ENCODE peak calls at places on chromosomes 1 and 21, in nine cellular contexts. T, D, Q, V, Z, R, U, P and A are unnamed samples.

GRCh38 chr1:15950763-15951295 is 25.1 kb downstream of the ZBTB17 start:
- DNase-seq in T (peak; percentile 86), D (no peak), Q (no peak), V (peak; percentile 42), Z (no peak), R (no peak), U (no peak), P (no peak), A (no peak)

GRCh38 chr1:119285482-119285881 is 83.1 kb upstream of the HAO2 start:
- DNase-seq in T (no peak), D (no peak), Q (no peak), V (peak; percentile 79), Z (no peak), R (no peak), U (no peak), P (no peak), A (no peak)

GRCh38 chr1:175714350-175714749 is 29.0 kb downstream of the TNR start:
- DNase-seq in T (no peak), D (no peak), Q (no peak), V (no peak), Z (no peak), R (no peak), U (no peak), P (no peak), A (no peak)

GRCh38 chr1:212432163-212432705 is 486 bp upstream of the NENF start:
- DNase-seq in T (no peak), D (no peak), Q (no peak), V (no peak), Z (no peak), R (no peak), U (no peak), P (no peak), A (no peak)

GRCh38 chr1:245843101-245843500 is 664.0 kb downstream of the SMYD3 start:
- DNase-seq in T (no peak), D (no peak), Q (no peak), V (no peak), Z (no peak), R (no peak), U (no peak), P (no peak), A (no peak)

GRCh38 chr21:20999567-21000169 is 1.5 kb downstream of the NCAM2 start:
- DNase-seq in T (no peak), D (no peak), Q (peak; percentile 22), V (peak; percentile 49), Z (no peak), R (no peak), U (peak; percentile 79), P (no peak), A (no peak)

GRCh38 chr1:182235604-182235951 is 156.0 kb downstream of the GLUL start:
- DNase-seq in T (no peak), D (no peak), Q (no peak), V (no peak), Z (no peak), R (no peak), U (no peak), P (no peak), A (no peak)

GRCh38 chr1:15386128-15386824 is 23.4 kb upstream of the EFHD2 start:
- DNase-seq in T (no peak), D (no peak), Q (peak; percentile 14), V (no peak), Z (no peak), R (no peak), U (peak; percentile 72), P (no peak), A (no peak)

GRCh38 chr1:28412731-28413130 is 43.2 kb downstream of the PHACTR4 start:
- DNase-seq in T (no peak), D (no peak), Q (no peak), V (no peak), Z (no peak), R (no peak), U (no peak), P (no peak), A (no peak)

GRCh38 chr1:28411656-28412055 is 42.1 kb downstream of the PHACTR4 start:
- DNase-seq in T (no peak), D (no peak), Q (no peak), V (no peak), Z (no peak), R (no peak), U (no peak), P (no peak), A (no peak)

DNA sequence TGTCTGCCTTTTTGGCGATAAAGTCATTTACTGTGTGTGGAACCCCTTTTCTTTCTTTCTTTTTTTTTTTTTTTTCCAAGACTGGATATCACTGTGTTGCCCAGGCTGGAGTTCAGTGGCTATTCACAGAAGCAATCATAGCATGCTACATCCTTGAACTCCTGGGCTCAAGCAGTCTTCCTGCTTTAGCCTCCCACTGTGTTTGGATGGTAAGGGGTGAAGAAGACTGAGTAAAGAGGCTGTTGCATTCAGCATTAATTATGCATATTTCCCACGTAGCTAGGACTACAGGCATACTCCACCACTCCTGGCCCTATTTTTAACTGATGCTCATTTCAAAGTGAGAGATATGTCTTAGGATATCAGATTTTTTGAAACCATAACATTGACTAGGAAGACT is 39.5 kb downstream of the PHACTR4 start:
- DNase-seq in T (no peak), D (no peak), Q (no peak), V (no peak), Z (no peak), R (no peak), U (no peak), P (no peak), A (no peak)
- H3K27ac ChIP-seq in T (no peak overlapping the region), D (no peak overlapping the region), Q (no peak overlapping the region), V (no peak overlapping the region), Z (no peak overlapping the region), R (no peak overlapping the region), U (peak overlapping the region; percentile 56), P (no peak overlapping the region), A (no peak overlapping the region)

DNA sequence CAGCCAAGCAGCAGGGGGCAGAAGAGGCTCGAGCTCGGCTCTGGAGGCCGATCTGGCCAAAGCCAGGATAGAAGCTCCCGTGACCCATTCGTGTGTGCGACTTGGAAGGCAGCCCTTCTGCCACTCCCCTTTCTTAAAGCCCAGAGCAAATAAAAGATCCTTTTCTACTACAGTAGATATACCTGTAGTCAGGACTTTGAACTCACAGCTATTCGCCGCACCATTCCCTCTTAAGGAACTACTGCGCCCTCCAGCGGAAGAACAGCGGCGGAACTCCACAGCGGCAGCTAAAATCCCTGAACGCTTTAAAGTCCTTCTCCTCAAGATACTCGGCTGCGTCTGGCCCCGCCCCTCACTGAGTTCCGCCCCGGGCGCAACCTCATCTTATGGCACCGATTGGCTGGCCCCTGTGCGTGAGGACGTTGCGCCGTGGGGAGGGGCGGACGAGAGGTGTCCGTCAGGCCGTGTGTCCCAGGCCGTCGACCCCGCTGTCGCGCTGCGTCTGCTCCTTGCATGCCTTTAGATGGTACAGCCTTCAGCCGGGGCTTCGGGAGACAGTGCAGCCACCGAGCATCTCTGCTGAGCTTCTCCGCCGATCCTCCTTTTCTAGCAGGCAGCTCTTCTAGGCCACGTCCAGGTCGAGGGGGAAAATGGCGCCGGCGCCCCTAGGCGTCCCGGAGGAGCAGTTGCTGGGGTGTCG is at the start of gene LRIG2:
- DNase-seq in T (peak; percentile 99), D (peak; percentile 99), Q (peak; percentile 98), V (peak; percentile 97), Z (peak; percentile 96), R (peak; percentile 99), U (peak; percentile 100), P (peak; percentile 91), A (peak; percentile 98)
- H3K4me1 ChIP-seq in T (no peaks in the 10 kb centered on the region), D (peaks cover 19% of the 10 kb centered on the region), Q (peaks cover 38% of the 10 kb centered on the region), V (no peaks in the 10 kb centered on the region), Z (peaks cover 36% of the 10 kb centered on the region), R (no peaks in the 10 kb centered on the region), U (peaks cover 4% of the 10 kb centered on the region), P (peaks cover 9% of the 10 kb centered on the region), A (no peaks in the 10 kb centered on the region)

GRCh38 chr21:31557421-31557955 is 102.0 kb upstream of the SOD1 start:
- DNase-seq in T (no peak), D (peak; percentile 47), Q (no peak), V (no peak), Z (no peak), R (no peak), U (peak; percentile 82), P (no peak), A (no peak)

GRCh38 chr21:31559368-31560119 is 99.9 kb upstream of the SOD1 start:
- DNase-seq in T (peak; percentile 87), D (peak; percentile 88), Q (peak; percentile 89), V (peak; percentile 83), Z (peak; percentile 92), R (peak; percentile 84), U (peak; percentile 100), P (no peak), A (peak; percentile 88)

GRCh38 chr21:31556662-31557061 is 102.8 kb upstream of the SOD1 start:
- DNase-seq in T (no peak), D (no peak), Q (no peak), V (no peak), Z (no peak), R (no peak), U (no peak), P (no peak), A (no peak)

GRCh38 chr21:31558839-31559367 is 100.6 kb upstream of the SOD1 start:
- DNase-seq in T (peak; percentile 89), D (peak; percentile 86), Q (peak; percentile 85), V (peak; percentile 76), Z (peak; percentile 91), R (peak; percentile 82), U (peak; percentile 98), P (no peak), A (peak; percentile 85)

DNA sequence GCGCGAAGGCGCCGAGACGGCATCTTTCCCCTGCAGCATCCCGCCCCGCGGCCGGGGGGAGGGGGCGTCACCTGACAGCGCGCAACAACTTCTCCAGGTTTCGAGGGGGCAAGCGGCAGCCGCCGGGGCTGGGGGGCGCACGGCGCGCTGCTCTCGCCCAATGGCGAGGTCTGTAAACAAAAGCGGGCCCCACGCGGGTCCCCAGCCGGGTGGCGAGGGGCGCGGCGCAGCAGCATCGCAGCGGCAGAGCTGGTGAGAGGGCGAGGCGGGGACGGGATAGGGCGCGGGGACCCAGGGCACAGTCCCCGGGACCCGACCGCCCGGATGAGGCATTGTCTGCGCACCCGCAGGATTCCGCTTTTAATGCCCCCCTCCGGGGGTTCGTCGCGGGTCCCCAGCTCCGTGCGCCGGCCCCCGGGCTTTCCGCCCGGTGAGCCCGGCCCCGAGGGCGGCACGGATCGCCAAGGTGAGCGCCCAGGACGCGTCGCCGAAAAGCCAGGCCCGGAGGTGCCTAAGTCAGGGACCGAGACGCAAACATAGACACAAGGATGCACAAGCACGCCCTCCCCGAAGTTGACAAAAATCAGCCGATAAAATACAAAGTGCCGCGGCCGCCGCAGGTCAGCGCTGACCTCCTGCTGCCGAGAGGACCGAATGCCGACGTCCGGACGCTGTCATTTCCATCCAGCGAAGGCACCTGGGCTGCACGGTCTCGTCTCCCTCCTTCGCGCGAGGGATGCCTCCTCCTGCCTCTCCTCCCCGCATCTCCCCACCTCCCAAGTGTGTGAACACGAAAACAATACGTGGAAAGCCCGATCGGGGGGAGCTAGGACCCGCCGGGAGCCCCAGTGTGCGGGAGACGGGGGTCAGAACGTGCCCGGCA is 101.3 kb upstream of the SOD1 start:
- DNase-seq in T (no peak), D (peak; percentile 58), Q (no peak), V (no peak), Z (peak; percentile 35), R (no peak), U (peak; percentile 86), P (no peak), A (no peak)
- H3K27me3 ChIP-seq in T (no peaks in the 10 kb centered on the region), D (peaks cover 43% of the 10 kb centered on the region), Q (peaks cover 44% of the 10 kb centered on the region), V (peaks cover 38% of the 10 kb centered on the region), Z (peaks cover 9% of the 10 kb centered on the region), R (peaks cover 5% of the 10 kb centered on the region), U (peaks cover 12% of the 10 kb centered on the region), P (no peaks in the 10 kb centered on the region), A (no peaks in the 10 kb centered on the region)

DNA sequence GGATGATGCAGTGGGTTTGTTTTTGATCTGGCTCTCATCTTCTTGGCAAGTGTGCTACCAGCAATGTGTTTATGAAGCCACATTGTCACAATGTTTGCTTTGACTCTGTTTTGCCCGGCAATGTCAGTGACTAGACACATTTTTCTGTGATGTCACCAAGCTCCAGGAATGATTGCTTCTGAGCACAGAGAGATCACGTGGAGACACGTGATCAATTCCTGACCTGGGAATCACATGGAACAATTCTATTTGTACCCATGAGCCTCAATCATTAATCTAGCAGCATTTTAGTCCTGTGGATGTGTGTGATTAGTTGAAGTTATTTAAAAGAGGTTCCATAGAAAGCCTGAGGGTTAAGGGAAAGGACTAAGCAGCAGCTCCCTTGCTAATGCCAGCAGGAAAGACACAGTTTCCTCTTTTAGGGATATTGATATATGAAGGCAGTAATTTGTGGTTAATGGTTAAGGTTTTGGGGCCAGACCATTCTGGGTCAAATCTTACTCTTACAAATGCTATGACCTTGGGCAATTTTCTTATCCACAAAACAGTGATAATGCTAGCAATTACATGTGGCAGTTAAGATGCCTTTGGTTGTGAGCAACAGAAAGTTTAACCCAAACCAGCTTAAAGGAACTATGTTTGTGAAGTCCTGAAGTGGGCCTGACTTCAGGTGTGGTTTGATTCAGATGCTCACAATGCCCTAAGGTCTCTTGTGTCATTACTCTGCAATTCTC is 59.0 kb downstream of the FASLG start:
- DNase-seq in T (no peak), D (no peak), Q (no peak), V (peak; percentile 10), Z (no peak), R (no peak), U (no peak), P (no peak), A (no peak)
- H3K27ac ChIP-seq in T (no peak overlapping the region), D (no peak overlapping the region), Q (no peak overlapping the region), V (no peak overlapping the region), Z (no peak overlapping the region), R (no peak overlapping the region), U (no peak overlapping the region), P (no peak overlapping the region), A (no peak overlapping the region)